ENCODE peak calls at places on chromosomes 4 and X, in five cellular contexts. D is transverse colon; V is CD8-positive, alpha-beta memory T cell; K is MM.1S; L is endodermal cell. J is an unnamed sample. For H3K9me3, the result is how much of the 10 kb centered on the place peaks cover.

GRCh38 chr4:94961420-94961819 is 203.7 kb downstream of the BMPR1B start:
- DNase-seq in D (no peak), V (no peak), K (no peak), L (no peak), J (peak)

GRCh38 chr4:7708981-7709380 is 230.7 kb downstream of the AFAP1 start:
- DNase-seq in D (no peak), V (no peak), K (no peak), L (no peak), J (no peak)

GRCh38 chrX:40855932-40856515 is 120.7 kb upstream of the MED14 start:
- DNase-seq in D (no peak), V (no peak), K (no peak), L (no peak), J (no peak)

GRCh38 chrX:12210921-12211320 is 72.6 kb downstream of the FRMPD4 start:
- DNase-seq in D (no peak), V (no peak), K (no peak), L (no peak), J (peak)

GRCh38 chrX:33307954-33308353 is 96.6 kb upstream of the DMD start:
- DNase-seq in D (no peak), V (no peak), K (no peak), L (no peak), J (no peak)

GRCh38 chr4:40055379-40055872 is 1.2 kb upstream of the N4BP2 start:
- DNase-seq in D (no peak), V (no peak), K (no peak), L (no peak), J (no peak)

GRCh38 chr4:123477804-123478209 is 81.2 kb downstream of the SPRY1 start:
- DNase-seq in D (peak), V (peak), K (no peak), L (no peak), J (peak)

GRCh38 chr4:18579222-18579621 is 557.7 kb upstream of the LCORL start:
- DNase-seq in D (no peak), V (no peak), K (no peak), L (no peak), J (no peak)

GRCh38 chr4:143085644-143086043 is 99.1 kb upstream of the USP38 start:
- DNase-seq in D (no peak), V (no peak), K (no peak), L (no peak), J (no peak)

GRCh38 chrX:48939417-48940228 is 17.8 kb downstream of the OTUD5 start:
- DNase-seq in D (peak), V (peak), K (peak), L (no peak), J (no peak)

GRCh38 chr4:121070274-121070673 is 2.1 kb downstream of the NDNF start:
- DNase-seq in D (peak), V (no peak), K (no peak), L (peak), J (peak)

GRCh38 chr4:45004847-45005565 is 278.6 kb upstream of the GNPDA2 start:
- DNase-seq in D (no peak), V (no peak), K (no peak), L (no peak), J (peak)

GRCh38 chr4:105551968-105552746 is at the start of gene ARHGEF38:
- DNase-seq in D (peak), V (no peak), K (peak), L (peak), J (peak)

GRCh38 chr4:97123573-97123972 is 1019.7 kb downstream of the STPG2 start:
- DNase-seq in D (no peak), V (no peak), K (no peak), L (no peak), J (no peak)

GRCh38 chr4:8540991-8541390 is 39.2 kb upstream of the GPR78 start:
- DNase-seq in D (no peak), V (no peak), K (no peak), L (no peak), J (no peak)

GRCh38 chrX:13579696-13580095 is 10.3 kb downstream of the EGFL6 start:
- DNase-seq in D (no peak), V (no peak), K (no peak), L (no peak), J (no peak)

GRCh38 chr4:56544573-56545131 is 39.1 kb downstream of the ARL9 start:
- DNase-seq in D (peak), V (peak), K (peak), L (peak), J (peak)

GRCh38 chr4:118224239-118224829 is 128.5 kb downstream of the PRSS12 start:
- DNase-seq in D (no peak), V (peak), K (peak), L (no peak), J (peak)

GRCh38 chr4:8351931-8352367 is 82.4 kb downstream of the HTRA3 start:
- DNase-seq in D (no peak), V (no peak), K (no peak), L (no peak), J (no peak)

GRCh38 chr4:16694491-16695276 is 203.8 kb downstream of the LDB2 start:
- DNase-seq in D (no peak), V (no peak), K (no peak), L (peak), J (no peak)

GRCh38 chr4:94934201-94934600 is 176.4 kb downstream of the BMPR1B start:
- DNase-seq in D (no peak), V (no peak), K (no peak), L (no peak), J (no peak)

GRCh38 chrX:12986886-12987285 is 12.0 kb downstream of the TMSB4X start:
- DNase-seq in D (no peak), V (no peak), K (no peak), L (no peak), J (no peak)

GRCh38 chr4:138707746-138708145 is 307.8 kb upstream of the NOCT start:
- DNase-seq in D (no peak), V (no peak), K (no peak), L (no peak), J (no peak)

GRCh38 chrX:119636419-119636818 is 30.2 kb upstream of the NKRF start:
- DNase-seq in D (peak), V (no peak), K (no peak), L (no peak), J (no peak)

GRCh38 chr4:112979881-112980421 is 69.5 kb upstream of the ANK2 start:
- DNase-seq in D (no peak), V (no peak), K (no peak), L (peak), J (no peak)

GRCh38 chr4:73103799-73104503 is 34.4 kb upstream of the COX18 start:
- DNase-seq in D (no peak), V (no peak), K (no peak), L (no peak), J (no peak)

GRCh38 chrX:78104447-78105176 is 564 bp downstream of the PGK1 start:
- DNase-seq in D (peak), V (peak), K (peak), L (peak), J (peak)

GRCh38 chrX:107750263-107750662 is 25.3 kb downstream of the TSC22D3 start:
- DNase-seq in D (no peak), V (no peak), K (no peak), L (peak), J (no peak)

GRCh38 chrX:118761950-118762725 is 34.7 kb downstream of the IL13RA1 start:
- DNase-seq in D (no peak), V (no peak), K (no peak), L (peak), J (peak)

GRCh38 chrX:144791298-144791697 is 456.0 kb upstream of the SPANXN1 start:
- DNase-seq in D (no peak), V (no peak), K (no peak), L (no peak), J (no peak)

GRCh38 chrX:144790148-144790547 is 457.2 kb upstream of the SPANXN1 start:
- DNase-seq in D (no peak), V (no peak), K (no peak), L (no peak), J (no peak)
- H3K9me3 ChIP-seq in D (under half), V (under half), K (under half), L (under half), J (under half)

GRCh38 chrX:1292581-1293310 is 24.1 kb downstream of the CSF2RA start:
- DNase-seq in D (no peak), V (no peak), K (no peak), L (no peak), J (no peak)
- H3K27ac ChIP-seq in D (no peak), V (no peak), K (no peak), L (peak), J (no peak)

DNA sequence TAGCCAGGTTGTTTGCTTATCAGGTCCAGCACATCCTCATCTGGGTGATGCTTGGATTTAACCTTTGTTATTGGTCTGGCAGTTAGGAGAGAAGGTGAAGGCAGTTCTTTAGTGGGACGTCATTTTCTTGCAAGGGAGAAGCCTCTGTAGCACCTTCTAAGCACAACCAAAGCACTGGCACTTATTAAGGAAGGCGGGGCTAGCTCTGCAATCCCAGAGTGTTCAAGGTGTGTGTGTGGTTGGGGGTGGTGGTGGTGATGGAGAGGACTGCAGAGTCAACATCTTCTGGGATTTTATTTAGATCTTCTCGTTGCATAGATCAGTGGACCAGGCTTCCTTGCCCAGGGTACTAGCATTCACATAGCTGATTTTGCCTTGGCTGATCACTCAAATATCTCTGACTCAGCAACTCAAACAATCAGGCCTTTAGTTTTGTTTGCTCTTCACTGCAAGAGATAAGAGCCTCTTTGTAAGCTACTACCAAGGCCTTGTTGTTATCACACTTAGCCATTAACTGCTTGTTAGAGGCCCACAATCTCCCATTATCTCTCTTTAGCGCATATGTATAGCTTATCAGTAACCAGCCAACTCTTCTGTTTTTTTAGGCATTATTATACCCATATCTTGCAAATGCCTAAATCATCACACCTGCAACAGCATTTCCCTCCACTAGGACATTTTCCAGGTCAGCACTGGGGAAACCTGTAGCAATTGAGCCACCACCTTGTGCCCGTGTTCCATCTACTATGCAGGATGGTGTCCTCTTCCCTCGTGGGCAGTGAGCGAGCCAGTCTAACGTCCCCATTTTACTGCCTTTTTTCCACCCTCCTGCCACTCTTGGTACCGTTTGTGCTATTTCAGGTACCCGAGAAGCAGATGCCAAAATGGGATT is 36.5 kb upstream of the LINC00632 start:
- DNase-seq in D (no peak), V (no peak), K (no peak), L (peak), J (no peak)
- H3K9me3 ChIP-seq in D (under half), V (under half), K (under half), L (under half), J (under half)

GRCh38 chr4:2806392-2807355 is 13.8 kb downstream of the SH3BP2 start:
- DNase-seq in D (peak), V (no peak), K (no peak), L (no peak), J (no peak)
- H3K27ac ChIP-seq in D (peak), V (no peak), K (no peak), L (peak), J (no peak)

DNA sequence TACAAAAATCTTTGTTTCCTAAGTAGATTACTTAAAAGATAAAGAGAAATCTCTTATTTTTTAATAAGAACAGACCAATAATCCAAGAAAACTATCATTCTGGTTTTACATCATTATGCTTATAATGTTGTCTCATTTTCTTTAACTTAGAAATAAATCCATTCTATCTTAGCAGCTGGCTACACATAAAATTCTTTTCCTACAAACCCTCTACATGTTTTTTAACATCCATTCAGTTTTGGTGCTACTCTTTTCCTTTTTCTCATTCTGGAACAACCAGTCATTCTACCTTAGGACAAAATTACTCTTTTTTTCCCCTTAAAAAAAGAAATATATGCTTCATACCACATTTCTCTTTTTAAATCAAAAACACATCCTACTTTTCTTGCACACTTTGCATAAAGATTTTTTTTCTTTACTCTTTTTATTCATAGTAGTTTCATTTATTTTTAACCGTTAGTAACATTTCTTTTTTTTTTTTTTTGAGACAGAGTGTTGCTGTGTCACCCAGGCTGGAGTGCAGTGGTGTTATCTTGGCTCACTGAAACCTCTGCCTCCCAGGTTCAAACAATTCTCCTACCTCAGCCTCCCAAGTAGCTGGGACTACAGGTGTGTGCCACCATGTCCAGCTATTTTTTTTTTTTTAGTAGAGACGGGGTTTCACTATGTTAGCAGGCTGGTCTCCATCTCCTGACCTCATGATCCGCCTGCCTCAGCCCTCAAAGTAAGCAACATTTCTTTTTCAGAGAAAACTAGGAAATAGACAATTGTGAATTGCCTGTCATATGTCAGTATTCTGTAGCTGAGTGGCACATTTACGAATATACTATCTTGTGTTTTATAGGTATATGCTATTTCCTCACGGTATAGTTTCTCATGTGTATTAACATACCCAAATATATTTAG is 562.8 kb downstream of the ADGRL3 start:
- DNase-seq in D (no peak), V (no peak), K (no peak), L (no peak), J (no peak)
- H3K9me3 ChIP-seq in D (under half), V (under half), K (under half), L (under half), J (under half)

GRCh38 chr4:158825443-158826036 is 56.7 kb downstream of the FNIP2 start:
- DNase-seq in D (no peak), V (no peak), K (no peak), L (no peak), J (no peak)
- H3K27ac ChIP-seq in D (peak), V (no peak), K (peak), L (no peak), J (no peak)

GRCh38 chrX:54758114-54759055 is 39.7 kb downstream of the ITIH6 start:
- DNase-seq in D (no peak), V (no peak), K (no peak), L (peak), J (no peak)

GRCh38 chrX:54754854-54755253 is 43.2 kb downstream of the ITIH6 start:
- DNase-seq in D (no peak), V (no peak), K (no peak), L (no peak), J (no peak)
- H3K9me3 ChIP-seq in D (under half), V (under half), K (under half), L (under half), J (under half)

J was measured in A673.